ENCODE peak calls at places on chromosome 7, in six cellular contexts. C is astrocyte, S is tibial nerve, V is upper lobe of right lung, N is mammary epithelial cell, Q is K562. P is an unnamed sample.

GRCh38 chr7:114481995-114482394 is 67.4 kb downstream of the FOXP2 start:
- DNase-seq in N (peak; percentile 42), S (no peak), Q (no peak), C (peak; percentile 17), V (no peak), P (no peak)

GRCh38 chr7:51467384-51468017 is 150.9 kb upstream of the COBL start:
- DNase-seq in S (no peak), C (no peak), N (no peak), V (no peak), Q (no peak), P (no peak)

GRCh38 chr7:3301472-3301778 is 373 bp downstream of the SDK1 start:
- DNase-seq in S (no peak), C (no peak), Q (no peak), N (no peak), V (no peak), P (no peak)

GRCh38 chr7:26625286-26625685 is 239.1 kb downstream of the SKAP2 start:
- DNase-seq in C (no peak), N (no peak), V (no peak), S (no peak), Q (no peak), P (no peak)

GRCh38 chr7:19919156-19920085 is 146.0 kb upstream of the TMEM196 start:
- DNase-seq in S (no peak), C (peak; percentile 12), V (no peak), Q (no peak), N (no peak), P (no peak)

GRCh38 chr7:80681272-80681885 is 42.9 kb downstream of the CD36 start:
- DNase-seq in C (no peak), S (no peak), N (peak; percentile 21), V (no peak), Q (no peak), P (no peak)

GRCh38 chr7:157699357-157700013 is 362.7 kb downstream of the DNAJB6 start:
- DNase-seq in Q (no peak), N (no peak), C (no peak), S (no peak), V (peak; percentile 22), P (no peak)

GRCh38 chr7:47504546-47505316 is 77.2 kb downstream of the TNS3 start:
- DNase-seq in N (no peak), Q (no peak), S (no peak), V (no peak), C (no peak), P (no peak)

GRCh38 chr7:47266131-47266706 is 315.7 kb downstream of the TNS3 start:
- DNase-seq in C (peak; percentile 87), Q (peak; percentile 71), N (peak; percentile 33), S (peak; percentile 47), V (peak; percentile 69), P (peak; percentile 58)

GRCh38 chr7:55140221-55140980 is 121.6 kb downstream of the EGFR start:
- DNase-seq in Q (no peak), V (no peak), N (peak; percentile 88), C (no peak), S (no peak), P (no peak)

GRCh38 chr7:41107330-41107937 is 595.5 kb downstream of the INHBA start:
- DNase-seq in Q (no peak), S (no peak), V (no peak), C (peak; percentile 73), N (peak; percentile 99), P (peak; percentile 41)

GRCh38 chr7:80135306-80136104 is 874 bp downstream of the GNAI1 start:
- DNase-seq in Q (no peak), S (no peak), C (peak; percentile 26), V (no peak), N (peak; percentile 33), P (no peak)

GRCh38 chr7:150479023-150479716 is 28.7 kb downstream of the GIMAP8 start:
- DNase-seq in Q (no peak), V (no peak), N (peak; percentile 91), C (no peak), S (no peak), P (no peak)

GRCh38 chr7:115230882-115231508 is 309.1 kb downstream of the MDFIC start:
- DNase-seq in C (peak; percentile 97), V (no peak), S (no peak), N (peak; percentile 95), Q (no peak), P (no peak)

GRCh38 chr7:130369110-130369711 is 11.1 kb upstream of the CPA1 start:
- DNase-seq in V (no peak), C (peak; percentile 94), Q (no peak), S (no peak), N (no peak), P (no peak)

GRCh38 chr7:1197997-1198632 is 34.6 kb upstream of the UNCX start:
- DNase-seq in S (no peak), N (peak; percentile 30), V (no peak), Q (peak; percentile 5), C (peak; percentile 70), P (no peak)

GRCh38 chr7:125644113-125644512 is 714.5 kb upstream of the POT1 start:
- DNase-seq in V (no peak), S (no peak), C (no peak), Q (no peak), N (no peak), P (no peak)

GRCh38 chr7:10773430-10773829 is 200.2 kb upstream of the PHF14 start:
- DNase-seq in S (no peak), V (no peak), C (no peak), Q (no peak), N (no peak), P (no peak)

GRCh38 chr7:112886171-112886570 is 96.0 kb upstream of the TMEM168 start:
- DNase-seq in C (no peak), V (no peak), S (no peak), N (no peak), Q (no peak), P (no peak)

GRCh38 chr7:2199956-2200583 is 32.7 kb downstream of the MAD1L1 start:
- DNase-seq in V (peak; percentile 55), N (no peak), Q (no peak), C (no peak), S (no peak), P (no peak)

GRCh38 chr7:70459546-70459945 is 672.4 kb upstream of the GALNT17 start:
- DNase-seq in N (no peak), S (no peak), V (no peak), C (no peak), Q (no peak), P (no peak)

GRCh38 chr7:97580205-97580604 is 151.7 kb upstream of the TAC1 start:
- DNase-seq in C (no peak), N (no peak), Q (no peak), S (no peak), V (no peak), P (no peak)

GRCh38 chr7:139183878-139184338 is 47.1 kb upstream of the UBN2 start:
- DNase-seq in V (no peak), Q (peak; percentile 90), S (no peak), N (no peak), C (no peak), P (no peak)

GRCh38 chr7:108197371-108198091 is 67.4 kb upstream of the LAMB4 start:
- DNase-seq in V (no peak), S (no peak), Q (no peak), C (no peak), N (no peak), P (no peak)

GRCh38 chr7:157502701-157503111 is 165.9 kb downstream of the DNAJB6 start:
- DNase-seq in N (no peak), C (no peak), Q (no peak), V (peak; percentile 46), S (no peak), P (no peak)

GRCh38 chr7:29955799-29956476 is 33.7 kb downstream of the SCRN1 start:
- DNase-seq in Q (no peak), C (no peak), S (no peak), V (no peak), N (no peak), P (peak; percentile 40)
- TF ChIP-seq CTCF in Q (no peak), C (no peak), S (no peak), V (no peak), N (no peak), P (no peak)

DNA sequence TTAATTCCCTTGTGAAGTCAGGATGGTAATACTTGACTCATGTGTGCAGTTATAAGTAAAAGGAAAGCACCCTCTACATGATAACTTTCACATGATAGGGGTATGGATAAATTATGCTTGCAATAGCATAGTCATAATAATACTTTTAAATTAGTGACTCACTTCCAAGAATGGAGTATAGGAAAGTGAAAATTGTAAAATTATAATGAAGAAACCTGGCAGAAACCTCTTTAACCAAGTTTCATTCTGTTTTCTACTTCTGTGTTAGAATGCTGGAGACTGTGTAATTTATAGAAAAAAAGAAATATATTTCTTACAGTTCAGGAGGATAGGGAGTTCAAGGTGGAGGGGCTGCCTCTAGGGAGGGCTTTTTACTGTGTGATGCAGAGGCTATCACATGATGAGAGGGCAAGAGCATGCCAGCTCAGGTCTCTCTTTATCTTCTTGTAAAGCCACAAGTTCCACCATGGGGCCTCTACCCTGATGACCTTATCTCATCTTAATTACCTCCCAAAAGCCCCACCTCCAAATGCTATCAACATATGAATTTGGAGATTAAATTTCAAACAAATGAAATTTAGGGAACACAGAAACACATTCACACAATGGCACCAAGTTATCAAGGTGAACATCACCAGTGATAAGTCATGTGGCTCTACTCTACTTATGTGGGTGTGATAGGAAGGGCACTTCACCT is 43.2 kb downstream of the HDAC9 start:
- DNase-seq in N (no peak), S (no peak), Q (no peak), C (no peak), V (no peak), P (no peak)
- H3K4me1 ChIP-seq in N (no peaks in the 10 kb centered on the region), S (peaks cover 8% of the 10 kb centered on the region), Q (no peaks in the 10 kb centered on the region), C (peaks cover 11% of the 10 kb centered on the region), V (no peaks in the 10 kb centered on the region), P (no peaks in the 10 kb centered on the region)

DNA sequence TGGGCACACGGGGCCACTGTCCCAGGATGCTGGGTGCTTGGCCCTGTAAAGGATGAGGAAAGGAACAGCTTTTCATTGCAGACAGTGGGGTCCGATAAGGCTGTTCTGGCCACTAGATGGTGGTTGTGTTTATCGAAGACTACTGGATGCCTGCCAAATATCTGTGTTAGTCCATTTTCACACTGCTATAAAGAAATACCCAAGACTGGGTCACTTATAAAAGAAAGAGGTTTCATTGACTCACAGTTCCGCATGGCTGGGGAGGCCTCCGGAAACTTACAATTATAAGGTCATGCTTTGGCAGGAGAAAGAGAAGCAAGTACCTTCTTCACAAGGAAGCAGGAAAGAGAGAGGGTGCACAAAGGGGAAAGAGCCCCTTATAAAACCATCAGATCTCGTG is 32.2 kb upstream of the GARS1 start:
- DNase-seq in C (peak; percentile 64), N (no peak), S (no peak), Q (peak; percentile 30), V (no peak), P (no peak)
- TF ChIP-seq CTCF in C (peak; percentile 24), N (no peak), S (no peak), Q (peak; percentile 26), V (peak; percentile 5), P (no peak)

GRCh38 chr7:140315498-140316164 is 82.7 kb downstream of the SLC37A3 start:
- DNase-seq in V (no peak), Q (no peak), N (no peak), C (no peak), S (no peak), P (no peak)

GRCh38 chr7:140316165-140316661 is 82.1 kb downstream of the SLC37A3 start:
- DNase-seq in C (peak; percentile 78), N (peak; percentile 96), S (peak; percentile 58), Q (no peak), V (peak; percentile 84), P (peak; percentile 85)

GRCh38 chr7:140317597-140317996 is 80.7 kb downstream of the SLC37A3 start:
- DNase-seq in V (no peak), N (no peak), C (no peak), S (no peak), Q (peak; percentile 85), P (no peak)

GRCh38 chr7:140312141-140312846 is 86.0 kb downstream of the SLC37A3 start:
- DNase-seq in N (no peak), S (no peak), Q (no peak), V (no peak), C (no peak), P (no peak)

GRCh38 chr7:140314571-140315480 is 83.5 kb downstream of the SLC37A3 start:
- DNase-seq in S (no peak), N (peak; percentile 33), V (no peak), Q (no peak), C (no peak), P (no peak)
- H3K4me1 ChIP-seq in S (peaks cover 28% of the 10 kb centered on the region), N (peaks cover 25% of the 10 kb centered on the region), V (peaks cover 38% of the 10 kb centered on the region), Q (peaks cover 25% of the 10 kb centered on the region), C (peaks cover 13% of the 10 kb centered on the region), P (peaks cover 15% of the 10 kb centered on the region)

P was measured in left lung.